ENCODE peak calls at places on chromosomes 13 and 19, in five cellular contexts. One of them, this sample, is unnamed. For H3F3A, the result is how much of the 10 kb centered on the place peaks cover.

GRCh38 chr13:21033224-21033855 is 28.0 kb downstream of the LATS2 start:
- DNase-seq in PC-3: peak
- DNase-seq in GM23248: peak
- DNase-seq in neural progenitor cell: no peak
- DNase-seq in MM.1S: no peak
- DNase-seq in this sample: no peak

GRCh38 chr13:22848539-22849052 is 332.2 kb upstream of the SGCG start:
- DNase-seq in neural progenitor cell: peak
- DNase-seq in PC-3: no peak
- DNase-seq in MM.1S: no peak
- DNase-seq in GM23248: no peak
- DNase-seq in this sample: peak

GRCh38 chr13:101917833-101918755 is 465.6 kb downstream of the ITGBL1 start:
- DNase-seq in MM.1S: no peak
- DNase-seq in GM23248: no peak
- DNase-seq in PC-3: no peak
- DNase-seq in neural progenitor cell: peak
- DNase-seq in this sample: peak

GRCh38 chr13:111515648-111516047 is 195.2 kb downstream of the TEX29 start:
- DNase-seq in neural progenitor cell: no peak
- DNase-seq in GM23248: no peak
- DNase-seq in MM.1S: no peak
- DNase-seq in PC-3: no peak
- DNase-seq in this sample: no peak

GRCh38 chr19:11345122-11345752 is 831 bp downstream of the TMEM205 start:
- DNase-seq in PC-3: peak
- DNase-seq in neural progenitor cell: no peak
- DNase-seq in GM23248: peak
- DNase-seq in MM.1S: no peak
- DNase-seq in this sample: no peak

GRCh38 chr19:8158411-8159074 is 9.2 kb upstream of the FBN3 start:
- DNase-seq in neural progenitor cell: peak
- DNase-seq in GM23248: peak
- DNase-seq in PC-3: peak
- DNase-seq in MM.1S: peak
- DNase-seq in this sample: peak

GRCh38 chr19:29704562-29705558 is 10.2 kb downstream of the C19orf12 start:
- DNase-seq in neural progenitor cell: no peak
- DNase-seq in MM.1S: no peak
- DNase-seq in PC-3: no peak
- DNase-seq in GM23248: no peak
- DNase-seq in this sample: no peak

GRCh38 chr19:55283548-55284393 is at the start of gene BRSK1:
- DNase-seq in neural progenitor cell: peak
- DNase-seq in PC-3: peak
- DNase-seq in MM.1S: no peak
- DNase-seq in GM23248: peak
- DNase-seq in this sample: peak

GRCh38 chr13:44232729-44233128 is 140.9 kb upstream of the SERP2 start:
- DNase-seq in neural progenitor cell: no peak
- DNase-seq in GM23248: no peak
- DNase-seq in MM.1S: no peak
- DNase-seq in PC-3: no peak
- DNase-seq in this sample: no peak

GRCh38 chr13:37617162-37617561 is 18.6 kb upstream of the POSTN start:
- DNase-seq in PC-3: peak
- DNase-seq in neural progenitor cell: no peak
- DNase-seq in GM23248: peak
- DNase-seq in MM.1S: no peak
- DNase-seq in this sample: peak

GRCh38 chr13:100673831-100674362 is 698 bp downstream of the TMTC4 start:
- DNase-seq in MM.1S: peak
- DNase-seq in neural progenitor cell: no peak
- DNase-seq in GM23248: peak
- DNase-seq in PC-3: peak
- DNase-seq in this sample: peak

GRCh38 chr13:35763060-35763804 is 286.7 kb upstream of the MAB21L1 start:
- DNase-seq in PC-3: no peak
- DNase-seq in neural progenitor cell: no peak
- DNase-seq in MM.1S: no peak
- DNase-seq in GM23248: no peak
- DNase-seq in this sample: no peak

GRCh38 chr19:55461974-55462628 is 659 bp upstream of the ISOC2 start:
- DNase-seq in GM23248: peak
- DNase-seq in PC-3: peak
- DNase-seq in MM.1S: no peak
- DNase-seq in neural progenitor cell: no peak
- DNase-seq in this sample: no peak

GRCh38 chr19:47241919-47242644 is 11.1 kb upstream of the BBC3 start:
- DNase-seq in neural progenitor cell: no peak
- DNase-seq in MM.1S: no peak
- DNase-seq in GM23248: no peak
- DNase-seq in PC-3: no peak
- DNase-seq in this sample: no peak

GRCh38 chr19:47240561-47240960 is 9.6 kb upstream of the BBC3 start:
- DNase-seq in GM23248: no peak
- DNase-seq in neural progenitor cell: no peak
- DNase-seq in MM.1S: no peak
- DNase-seq in PC-3: no peak
- DNase-seq in this sample: no peak

GRCh38 chr19:47240996-47241918 is 10.3 kb upstream of the BBC3 start:
- DNase-seq in MM.1S: peak
- DNase-seq in neural progenitor cell: peak
- DNase-seq in PC-3: peak
- DNase-seq in GM23248: peak
- DNase-seq in this sample: peak

GRCh38 chr19:47239610-47240296 is 8.8 kb upstream of the BBC3 start:
- DNase-seq in MM.1S: peak
- DNase-seq in GM23248: peak
- DNase-seq in neural progenitor cell: peak
- DNase-seq in PC-3: no peak
- DNase-seq in this sample: peak

GRCh38 chr19:47239152-47239551 is 8.2 kb upstream of the BBC3 start:
- DNase-seq in PC-3: no peak
- DNase-seq in GM23248: peak
- DNase-seq in MM.1S: no peak
- DNase-seq in neural progenitor cell: no peak
- DNase-seq in this sample: peak
- H3F3A ChIP-seq in PC-3: under half
- H3F3A ChIP-seq in GM23248: under half
- H3F3A ChIP-seq in MM.1S: under half
- H3F3A ChIP-seq in neural progenitor cell: under half
- H3F3A ChIP-seq in this sample: under half

GRCh38 chr13:94813920-94814500 is 101.7 kb upstream of the SOX21 start:
- DNase-seq in PC-3: no peak
- DNase-seq in neural progenitor cell: peak
- DNase-seq in GM23248: no peak
- DNase-seq in MM.1S: peak
- DNase-seq in this sample: no peak
- TF ChIP-seq EZH2phosphoT487 in PC-3: no peak
- TF ChIP-seq EZH2phosphoT487 in neural progenitor cell: no peak
- TF ChIP-seq EZH2phosphoT487 in GM23248: no peak
- TF ChIP-seq EZH2phosphoT487 in MM.1S: no peak
- TF ChIP-seq EZH2phosphoT487 in this sample: no peak

GRCh38 chr13:49113526-49114286 is 106.4 kb upstream of the MLNR start:
- DNase-seq in neural progenitor cell: peak
- DNase-seq in MM.1S: no peak
- DNase-seq in GM23248: peak
- DNase-seq in PC-3: peak
- DNase-seq in this sample: no peak
- H3K4me3 ChIP-seq in neural progenitor cell: peak
- H3K4me3 ChIP-seq in MM.1S: no peak
- H3K4me3 ChIP-seq in GM23248: peak
- H3K4me3 ChIP-seq in PC-3: peak
- H3K4me3 ChIP-seq in this sample: peak

GRCh38 chr13:33231339-33231738 is 54.2 kb downstream of the STARD13 start:
- DNase-seq in GM23248: no peak
- DNase-seq in neural progenitor cell: no peak
- DNase-seq in MM.1S: no peak
- DNase-seq in PC-3: peak
- DNase-seq in this sample: no peak

GRCh38 chr13:33230178-33230881 is 55.2 kb downstream of the STARD13 start:
- DNase-seq in neural progenitor cell: no peak
- DNase-seq in MM.1S: no peak
- DNase-seq in PC-3: peak
- DNase-seq in GM23248: peak
- DNase-seq in this sample: no peak

GRCh38 chr13:33235078-33235477 is 50.5 kb downstream of the STARD13 start:
- DNase-seq in MM.1S: no peak
- DNase-seq in neural progenitor cell: no peak
- DNase-seq in PC-3: peak
- DNase-seq in GM23248: peak
- DNase-seq in this sample: no peak

GRCh38 chr13:33233547-33233946 is 52.0 kb downstream of the STARD13 start:
- DNase-seq in MM.1S: no peak
- DNase-seq in neural progenitor cell: no peak
- DNase-seq in GM23248: no peak
- DNase-seq in PC-3: peak
- DNase-seq in this sample: no peak

DNA sequence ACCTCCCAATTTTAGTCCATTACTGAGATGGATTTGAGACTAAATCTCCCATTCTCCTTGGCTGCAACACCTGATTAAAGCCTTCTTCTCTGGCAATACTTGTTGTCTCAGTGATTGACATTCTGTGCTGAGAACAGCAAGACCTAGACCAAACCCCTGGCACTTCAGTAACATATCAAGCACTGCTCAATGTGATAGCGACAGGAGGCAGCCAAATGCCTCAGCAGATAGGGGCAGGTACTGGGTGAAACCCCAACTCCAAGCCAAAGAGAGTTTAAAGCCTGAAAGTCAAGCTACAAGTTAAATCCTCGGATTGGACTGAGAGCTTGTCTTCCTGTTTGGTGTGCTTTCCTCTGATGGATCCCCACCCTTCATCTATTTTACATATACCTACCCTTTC is 52.7 kb downstream of the STARD13 start:
- DNase-seq in neural progenitor cell: no peak
- DNase-seq in PC-3: no peak
- DNase-seq in MM.1S: no peak
- DNase-seq in GM23248: no peak
- DNase-seq in this sample: no peak
- H3F3A ChIP-seq in neural progenitor cell: under half
- H3F3A ChIP-seq in PC-3: under half
- H3F3A ChIP-seq in MM.1S: under half
- H3F3A ChIP-seq in GM23248: half or more
- H3F3A ChIP-seq in this sample: under half

GRCh38 chr13:80000679-80001509 is 340.0 kb downstream of the SPRY2 start:
- DNase-seq in neural progenitor cell: no peak
- DNase-seq in GM23248: no peak
- DNase-seq in MM.1S: no peak
- DNase-seq in PC-3: no peak
- DNase-seq in this sample: no peak

GRCh38 chr13:79999601-80000000 is 341.3 kb downstream of the SPRY2 start:
- DNase-seq in MM.1S: no peak
- DNase-seq in GM23248: no peak
- DNase-seq in neural progenitor cell: no peak
- DNase-seq in PC-3: no peak
- DNase-seq in this sample: no peak

GRCh38 chr13:79995334-79995733 is 345.6 kb downstream of the SPRY2 start:
- DNase-seq in GM23248: peak
- DNase-seq in neural progenitor cell: no peak
- DNase-seq in PC-3: peak
- DNase-seq in MM.1S: no peak
- DNase-seq in this sample: no peak

GRCh38 chr13:79997244-79997643 is 343.7 kb downstream of the SPRY2 start:
- DNase-seq in PC-3: no peak
- DNase-seq in GM23248: no peak
- DNase-seq in neural progenitor cell: no peak
- DNase-seq in MM.1S: no peak
- DNase-seq in this sample: no peak

GRCh38 chr13:79998386-79998785 is 342.5 kb downstream of the SPRY2 start:
- DNase-seq in MM.1S: no peak
- DNase-seq in PC-3: no peak
- DNase-seq in GM23248: no peak
- DNase-seq in neural progenitor cell: no peak
- DNase-seq in this sample: no peak
- TF ChIP-seq EZH2phosphoT487 in MM.1S: no peak
- TF ChIP-seq EZH2phosphoT487 in PC-3: no peak
- TF ChIP-seq EZH2phosphoT487 in GM23248: no peak
- TF ChIP-seq EZH2phosphoT487 in neural progenitor cell: no peak
- TF ChIP-seq EZH2phosphoT487 in this sample: no peak